ENCODE peak calls at places on chromosome 22, in four cellular contexts. L is HL-60, P is neural crest cell, T is kidney. I is an unnamed sample.

GRCh38 chr22:28799125-28799833 is 1.1 kb downstream of the XBP1 start:
- DNase-seq in P (no peak), L (peak; percentile 89), T (peak; percentile 64), I (no peak)

GRCh38 chr22:27206747-27207133 is 549.4 kb downstream of the MIAT start:
- DNase-seq in T (no peak), P (no peak), L (no peak), I (no peak)

GRCh38 chr22:49692499-49693225 is 135.0 kb downstream of the BRD1 start:
- DNase-seq in L (no peak), P (no peak), T (peak; percentile 66), I (no peak)

GRCh38 chr22:27986459-27986858 is 67.4 kb upstream of the PITPNB start:
- DNase-seq in T (no peak), L (no peak), P (no peak), I (no peak)

GRCh38 chr22:49996532-49997220 is 15.9 kb downstream of the IL17REL start:
- DNase-seq in P (no peak), T (peak; percentile 72), L (no peak), I (no peak)

GRCh38 chr22:31945478-31945815 is 1.1 kb downstream of the YWHAH start:
- DNase-seq in P (no peak), L (no peak), T (no peak), I (no peak)

GRCh38 chr22:44088976-44089570 is 65.0 kb downstream of the PARVB start:
- DNase-seq in L (no peak), T (peak; percentile 45), P (no peak), I (no peak)

GRCh38 chr22:21009638-21010425 is 5.1 kb upstream of the P2RX6 start:
- DNase-seq in P (peak; percentile 28), T (peak; percentile 35), L (no peak), I (peak; percentile 67)

GRCh38 chr22:49046546-49047305 is 780.9 kb downstream of the BRD1 start:
- DNase-seq in P (peak; percentile 73), T (no peak), L (no peak), I (peak; percentile 57)

DNA sequence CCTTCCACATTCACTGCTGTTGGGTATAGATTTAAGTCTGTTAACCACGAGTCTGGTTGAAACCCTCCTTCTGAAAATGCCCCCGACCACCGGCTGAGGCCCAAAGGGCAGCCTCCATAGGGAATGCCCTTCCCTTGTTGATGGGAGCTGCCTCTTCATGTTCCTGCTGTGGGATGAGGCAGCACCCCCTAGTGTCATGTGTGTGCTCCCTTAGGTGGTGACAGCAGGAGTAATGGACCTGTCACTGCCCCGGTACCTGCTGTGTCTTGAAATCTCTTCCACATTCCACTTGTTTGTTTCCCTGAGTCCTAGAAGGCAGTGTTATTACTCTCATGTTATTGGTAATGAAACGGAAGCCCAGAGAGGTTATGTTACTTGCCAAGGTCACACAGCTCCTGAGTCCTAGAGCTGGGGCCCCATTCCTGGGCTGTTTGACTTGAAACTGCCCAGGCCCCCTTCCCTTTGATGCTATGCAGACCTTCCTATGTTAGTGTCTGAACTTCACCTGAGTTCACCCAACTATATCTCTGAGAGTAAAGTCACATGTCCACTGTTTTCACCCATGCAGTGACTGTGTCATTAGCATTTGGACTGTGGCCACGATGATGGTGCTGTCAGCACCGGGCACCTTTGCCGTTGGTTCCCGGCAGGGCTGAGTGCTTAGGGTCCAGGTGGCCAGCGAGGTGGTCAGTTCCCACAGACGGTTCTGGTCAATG is 234.3 kb downstream of the TBC1D22A start:
- DNase-seq in T (peak; percentile 38), P (no peak), L (no peak), I (peak; percentile 35)
- TF ChIP-seq CTCF in T (no peak), P (no peak), L (no peak), I (no peak)

DNA sequence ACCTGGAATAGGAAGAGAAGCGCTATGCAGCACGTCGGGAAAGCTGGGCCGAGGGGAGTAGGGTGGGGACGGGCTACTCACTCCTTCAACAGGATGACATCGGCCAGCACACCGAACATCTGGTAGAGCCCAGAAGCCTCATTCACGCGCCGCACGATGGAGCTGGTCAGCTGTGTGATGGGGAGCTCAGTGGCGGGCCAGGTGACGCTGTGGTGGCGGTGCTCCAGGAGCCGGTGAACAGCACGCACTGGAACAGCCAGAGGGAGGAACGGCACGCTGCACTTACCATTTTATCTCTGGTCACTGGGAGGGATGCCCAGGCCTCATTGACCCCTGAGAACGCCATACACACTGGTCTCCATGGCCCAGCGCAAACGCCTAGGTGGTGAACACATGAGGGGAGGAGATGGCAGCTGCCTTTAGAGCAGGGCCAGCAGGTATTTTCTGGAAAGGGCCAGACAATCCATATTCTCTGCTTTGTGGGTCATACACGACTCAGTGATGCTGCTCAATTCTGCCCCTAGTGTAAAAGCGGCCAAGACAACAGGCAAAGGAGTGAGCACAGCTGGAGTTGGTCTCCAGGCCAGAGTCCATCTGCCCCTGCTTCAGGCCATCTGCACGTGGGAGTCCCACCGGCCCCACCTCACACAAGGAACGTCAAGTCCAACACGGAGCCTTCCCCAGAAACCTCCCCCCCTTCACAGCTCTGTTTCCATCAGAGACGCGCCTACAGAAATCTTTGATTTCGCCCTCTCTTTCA is 8.8 kb downstream of the FOXRED2 start:
- DNase-seq in T (no peak), P (no peak), L (no peak), I (no peak)
- TF ChIP-seq CTCF in T (no peak), P (no peak), L (no peak), I (no peak)

DNA sequence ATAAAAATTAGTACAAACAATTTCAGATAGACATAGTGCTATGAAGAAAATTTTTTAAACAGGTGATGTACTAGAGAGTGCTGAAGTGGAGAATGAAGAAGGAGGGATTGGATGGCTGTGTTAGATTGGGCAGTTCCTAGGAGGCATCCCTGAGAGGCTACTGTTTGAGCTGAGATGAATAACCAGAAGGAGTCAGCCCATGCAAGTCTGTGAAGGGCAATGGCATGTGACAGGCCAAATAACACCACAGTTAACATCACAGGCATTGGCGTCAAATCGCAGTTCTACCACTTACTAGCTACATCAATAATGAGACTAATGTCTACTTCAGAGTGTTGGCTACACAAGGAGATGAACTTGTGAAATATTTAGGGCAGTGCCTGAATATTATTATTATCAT is 35.4 kb downstream of the HORMAD2 start:
- DNase-seq in T (no peak), L (no peak), P (no peak), I (no peak)
- TF ChIP-seq CTCF in T (no peak), L (no peak), P (no peak), I (no peak)

GRCh38 chr22:41415554-41415953 is 31.0 kb downstream of the TOB2 start:
- DNase-seq in L (no peak), T (no peak), P (no peak), I (no peak)

GRCh38 chr22:41418717-41419116 is 27.9 kb downstream of the TOB2 start:
- DNase-seq in T (no peak), L (no peak), P (no peak), I (no peak)

DNA sequence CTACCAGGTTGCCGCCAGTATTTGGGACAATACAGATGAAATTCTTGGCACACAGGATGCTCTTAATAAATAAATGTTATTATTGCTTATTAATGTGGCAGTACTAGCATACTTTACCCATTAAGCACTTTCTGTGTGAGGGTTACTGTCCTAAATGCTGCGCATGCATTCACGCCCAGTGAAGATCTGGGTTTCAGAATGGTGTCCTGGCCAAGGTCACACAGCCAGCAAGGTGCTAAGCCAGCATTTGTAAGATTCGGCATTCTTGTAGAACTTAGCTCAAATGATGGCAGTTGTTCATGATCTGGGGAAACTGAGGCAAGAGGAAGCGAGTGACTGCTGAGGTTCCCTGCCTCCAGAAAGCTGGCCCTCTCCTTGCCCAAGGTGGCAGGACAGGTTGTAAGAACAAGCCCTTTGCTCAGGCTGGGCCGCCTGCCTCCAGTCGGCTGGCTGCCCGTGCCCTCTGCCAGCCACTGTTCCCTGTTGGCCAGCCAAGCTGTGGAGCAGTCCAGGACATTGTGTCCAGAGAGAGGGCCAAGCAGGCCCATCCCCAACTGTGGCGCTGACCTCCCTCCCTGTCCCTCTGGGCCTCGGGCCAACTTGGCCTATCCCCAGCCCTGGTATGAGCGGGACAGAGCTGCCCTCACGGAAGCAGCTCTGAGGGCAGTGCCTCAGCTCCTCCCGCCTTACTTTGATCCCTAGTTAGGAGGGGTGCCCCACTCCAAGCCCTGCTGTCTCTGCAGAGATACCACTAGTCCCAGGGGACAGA is 28.8 kb downstream of the TOB2 start:
- DNase-seq in L (no peak), P (no peak), T (peak; percentile 97), I (no peak)
- TF ChIP-seq CTCF in L (no peak), P (no peak), T (no peak), I (no peak)

GRCh38 chr22:30823015-30823370 is 128.3 kb downstream of the OSBP2 start:
- DNase-seq in L (no peak), T (no peak), P (no peak), I (peak; percentile 59)
- TF ChIP-seq CTCF in L (no peak), T (no peak), P (peak; percentile 16), I (no peak)

DNA sequence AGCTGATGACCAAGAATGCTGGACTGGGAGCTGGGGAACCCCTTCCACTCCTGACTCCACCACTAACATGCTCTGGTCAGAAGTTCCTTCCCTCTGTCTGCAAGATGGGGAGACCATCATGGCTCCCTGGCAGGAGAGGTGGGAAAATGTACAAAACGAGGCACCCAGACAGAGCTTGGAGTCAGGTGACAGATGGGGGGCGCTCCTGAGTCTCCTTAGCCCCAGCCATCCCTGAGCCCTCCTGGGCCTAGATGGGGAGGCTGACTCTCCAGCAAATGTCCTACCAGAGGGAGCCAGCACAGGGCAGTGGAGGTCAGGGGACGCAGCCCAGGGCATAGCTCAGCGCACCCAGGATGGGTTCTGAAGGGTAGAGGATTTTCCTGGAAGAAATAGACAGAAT is 20.0 kb downstream of the KCNJ4 start:
- DNase-seq in P (no peak), T (no peak), L (no peak), I (no peak)
- TF ChIP-seq CTCF in P (no peak), T (no peak), L (no peak), I (peak; percentile 6)

DNA sequence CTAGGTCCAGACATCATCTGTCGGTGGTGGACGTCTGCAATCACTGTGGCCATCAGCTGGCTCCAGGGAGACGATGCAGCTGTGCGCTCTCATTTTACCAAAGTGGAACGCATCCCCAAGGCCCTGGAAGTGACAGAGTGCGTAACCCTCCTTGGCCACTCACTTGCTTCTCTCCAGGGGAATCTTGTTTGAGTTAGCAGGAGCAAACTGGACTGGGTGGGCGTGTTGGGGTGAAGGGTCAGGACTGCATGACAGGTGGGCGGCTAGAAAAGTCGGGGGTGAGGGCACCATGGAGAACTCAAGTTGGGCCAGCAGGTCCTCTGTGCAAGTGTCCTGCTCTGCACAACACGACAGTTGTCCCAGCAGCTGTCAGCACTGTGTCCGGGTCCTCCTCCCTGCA is 16.2 kb downstream of the SHISA8 start:
- DNase-seq in P (no peak), L (no peak), T (no peak), I (no peak)
- TF ChIP-seq CTCF in P (no peak), L (no peak), T (no peak), I (no peak)